ENCODE peak calls at places on chromosome 13, in six cellular contexts. C is A673, G is body of pancreas, R is mucosa of descending colon, E is astrocyte of the cerebellum, T is foreskin fibroblast. M is an unnamed sample.

GRCh38 chr13:58032676-58033440 is 401.3 kb downstream of the PCDH17 start:
- DNase-seq in E (no peak), G (no peak), R (no peak), T (no peak), C (peak), M (no peak)

GRCh38 chr13:106772202-106772601 is 204.3 kb upstream of the ARGLU1 start:
- DNase-seq in G (no peak), C (no peak), T (no peak), R (no peak), E (no peak), M (no peak)

GRCh38 chr13:58619396-58620113 is 988.0 kb downstream of the PCDH17 start:
- DNase-seq in G (no peak), T (no peak), R (no peak), E (no peak), C (peak), M (no peak)

GRCh38 chr13:93775507-93776108 is 549.0 kb downstream of the GPC6 start:
- DNase-seq in T (peak), E (peak), R (no peak), C (no peak), G (no peak), M (no peak)

GRCh38 chr13:61410266-61410665 is 5.4 kb downstream of the PCDH20 start:
- DNase-seq in E (no peak), T (no peak), G (no peak), C (no peak), R (no peak), M (no peak)

GRCh38 chr13:26629260-26629659 is 71.8 kb downstream of the WASF3 start:
- DNase-seq in E (no peak), G (no peak), C (peak), T (no peak), R (no peak), M (peak)

GRCh38 chr13:30466841-30467252 is 1.1 kb upstream of the HMGB1 start:
- DNase-seq in R (no peak), G (no peak), T (no peak), E (no peak), C (peak), M (peak)

GRCh38 chr13:33531484-33531883 is 245.9 kb upstream of the STARD13 start:
- DNase-seq in G (no peak), C (no peak), E (no peak), R (no peak), T (no peak), M (no peak)

GRCh38 chr13:38264363-38265134 is 85.1 kb upstream of the UFM1 start:
- DNase-seq in G (no peak), T (no peak), E (no peak), R (no peak), C (no peak), M (no peak)

GRCh38 chr13:102452831-102453230 is 51.0 kb upstream of the FGF14 start:
- DNase-seq in C (no peak), E (no peak), T (peak), R (no peak), G (no peak), M (no peak)

GRCh38 chr13:35789335-35790166 is 313.1 kb upstream of the MAB21L1 start:
- DNase-seq in G (no peak), C (peak), E (no peak), T (peak), R (no peak), M (peak)

GRCh38 chr13:76886005-76886291 is 257 bp downstream of the KCTD12 start:
- DNase-seq in G (no peak), E (no peak), T (no peak), R (no peak), C (no peak), M (no peak)

GRCh38 chr13:21611385-21611784 is 7.4 kb upstream of the MICU2 start:
- DNase-seq in R (no peak), T (no peak), C (no peak), G (no peak), E (no peak), M (no peak)

GRCh38 chr13:20470136-20470535 is 55.5 kb downstream of the CRYL1 start:
- DNase-seq in E (no peak), T (no peak), R (no peak), C (no peak), G (no peak), M (no peak)
- TF ChIP-seq CTCF in E (no peak), T (no peak), R (no peak), C (no peak), G (no peak), M (no peak)

GRCh38 chr13:111186305-111186930 is 71.3 kb downstream of the ARHGEF7 start:
- DNase-seq in T (no peak), R (no peak), E (no peak), C (peak), G (no peak), M (no peak)

GRCh38 chr13:111184685-111185401 is 69.7 kb downstream of the ARHGEF7 start:
- DNase-seq in T (no peak), C (peak), R (peak), G (no peak), E (no peak), M (peak)

GRCh38 chr13:111183959-111184684 is 69.0 kb downstream of the ARHGEF7 start:
- DNase-seq in G (no peak), E (no peak), T (peak), C (no peak), R (no peak), M (no peak)

GRCh38 chr13:111183087-111183645 is 68.1 kb downstream of the ARHGEF7 start:
- DNase-seq in T (no peak), E (no peak), G (no peak), R (no peak), C (no peak), M (no peak)

DNA sequence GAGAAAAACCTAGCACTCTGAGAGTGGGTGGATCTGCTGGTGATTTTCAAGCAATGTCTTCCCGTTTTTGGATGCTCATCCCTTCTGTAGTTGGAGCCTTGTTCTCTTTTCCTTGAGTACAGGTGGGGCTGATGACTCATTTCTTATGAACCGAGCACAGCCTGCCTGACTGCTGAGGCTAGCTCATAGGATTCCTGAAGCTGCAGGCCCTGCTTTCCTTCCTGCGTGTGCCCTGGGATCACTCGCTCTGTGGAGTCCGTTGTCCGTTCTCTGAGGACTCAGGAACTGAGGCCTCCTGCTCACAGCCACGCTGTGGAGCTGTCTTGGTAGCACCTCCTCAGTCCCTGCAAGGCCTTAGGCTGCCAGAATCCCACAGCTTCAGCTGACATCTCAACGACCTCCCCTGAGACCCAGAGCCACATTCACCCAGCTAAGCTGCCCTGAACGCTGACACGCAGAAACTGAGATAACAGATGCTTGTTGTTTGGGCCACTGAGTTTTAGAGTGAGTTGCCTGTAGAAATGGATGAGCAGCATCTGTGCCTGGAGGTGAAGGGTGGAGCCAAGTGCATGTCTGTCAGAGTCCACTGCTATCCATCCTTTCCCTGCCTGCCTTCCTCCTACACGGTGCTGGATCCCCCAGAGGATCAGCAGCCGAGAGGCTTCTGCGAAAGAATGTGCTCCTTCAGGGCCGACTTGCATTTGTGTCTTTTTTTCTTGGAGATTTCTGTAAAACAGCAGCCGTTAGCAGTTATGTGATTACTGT is 73.0 kb downstream of the ARHGEF7 start:
- DNase-seq in R (no peak), T (peak), C (no peak), G (no peak), E (no peak), M (peak)
- H3K4me3 ChIP-seq in R (no peak), T (no peak), C (no peak), G (no peak), E (no peak), M (no peak)

GRCh38 chr13:32032780-32033179 is 1.2 kb downstream of the FRY start:
- DNase-seq in C (no peak), T (no peak), G (no peak), E (no peak), R (no peak), M (no peak)

GRCh38 chr13:32033744-32034143 is 2.2 kb downstream of the FRY start:
- DNase-seq in C (no peak), E (no peak), T (no peak), G (no peak), R (no peak), M (no peak)

GRCh38 chr13:32031815-32032345 is 306 bp downstream of the FRY start:
- DNase-seq in T (peak), E (no peak), G (no peak), R (no peak), C (no peak), M (no peak)

GRCh38 chr13:32029684-32030083 is 1.9 kb upstream of the FRY start:
- DNase-seq in G (no peak), C (no peak), R (no peak), E (no peak), T (no peak), M (no peak)

GRCh38 chr13:32031025-32031814 is at the start of gene FRY:
- DNase-seq in G (peak), C (peak), R (peak), T (peak), E (no peak), M (peak)
- TF ChIP-seq CTCF in G (no peak), C (peak), R (no peak), T (peak), E (peak), M (no peak)

GRCh38 chr13:24272452-24273161 is 36.8 kb upstream of the C1QTNF9 start:
- DNase-seq in R (no peak), E (no peak), G (no peak), T (no peak), C (peak), M (no peak)
- H3K4me3 ChIP-seq in R (no peak), E (peak), G (no peak), T (peak), C (peak), M (no peak)

GRCh38 chr13:113613789-113614379 is 29.3 kb downstream of the TFDP1 start:
- DNase-seq in C (no peak), R (no peak), E (no peak), G (no peak), T (no peak), M (no peak)

GRCh38 chr13:113611996-113612395 is 27.4 kb downstream of the TFDP1 start:
- DNase-seq in R (no peak), T (no peak), E (no peak), C (no peak), G (no peak), M (no peak)

GRCh38 chr13:113610266-113610665 is 25.7 kb downstream of the TFDP1 start:
- DNase-seq in T (no peak), E (no peak), R (no peak), G (no peak), C (no peak), M (no peak)

GRCh38 chr13:113609616-113610015 is 25.1 kb downstream of the TFDP1 start:
- DNase-seq in C (no peak), R (no peak), T (no peak), G (no peak), E (no peak), M (no peak)

GRCh38 chr13:113612626-113613025 is 28.1 kb downstream of the TFDP1 start:
- DNase-seq in T (no peak), G (no peak), C (no peak), E (no peak), R (no peak), M (no peak)
- TF ChIP-seq CTCF in T (no peak), G (no peak), C (no peak), E (no peak), R (no peak), M (no peak)

DNA sequence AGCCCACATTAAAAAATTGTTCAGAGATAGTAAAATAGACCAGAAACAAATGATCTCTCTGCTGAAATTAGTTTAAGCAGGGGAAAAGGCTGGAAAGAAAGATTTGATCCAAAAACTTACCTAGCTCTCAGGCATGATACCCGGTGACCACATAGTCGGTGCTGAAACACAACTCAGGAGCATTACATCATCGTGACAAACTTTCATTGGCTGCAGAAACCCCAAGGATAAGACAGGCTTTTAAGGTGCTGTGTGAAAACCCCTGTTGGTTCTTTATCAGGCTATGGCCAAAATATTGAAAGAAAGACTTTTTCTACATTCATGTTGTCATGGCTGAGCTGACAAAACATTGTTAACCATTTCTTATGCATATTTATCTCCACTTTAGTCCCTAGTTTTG is 171.7 kb upstream of the KLF12 start:
- DNase-seq in C (no peak), G (no peak), T (peak), E (no peak), R (no peak), M (no peak)
- H3K4me3 ChIP-seq in C (no peak), G (no peak), T (no peak), E (no peak), R (no peak), M (no peak)

GRCh38 chr13:98447881-98448641 is 128.8 kb downstream of the STK24 start:
- DNase-seq in C (peak), R (no peak), T (peak), E (no peak), G (no peak), M (peak)
- TF ChIP-seq CTCF in C (peak), R (no peak), T (peak), E (peak), G (no peak), M (peak)

M was measured in NB4.